ENCODE peak calls at places on chromosomes 11 and 22, in eight cellular contexts. M is spleen, Z is fibroblast of lung, E is BE2C, D is kidney epithelial cell, G is PC-3, C is suprapubic skin, U is uterus. F is an unnamed sample.
A peak's percentile ranks its signal among the peaks of the same experiment; 100 is the strongest.

GRCh38 chr22:27798526-27799333 is 2.8 kb downstream of the MN1 start:
- DNase-seq in C (no peak), E (no peak), M (no peak), G (no peak), U (no peak), D (no peak), Z (no peak), F (no peak)

GRCh38 chr22:19808873-19809478 is 45.7 kb downstream of the GNB1L start:
- DNase-seq in D (no peak), E (no peak), G (no peak), C (peak; percentile 74), M (peak; percentile 61), U (peak; percentile 8), Z (no peak), F (no peak)

GRCh38 chr11:12538889-12539421 is 135.3 kb upstream of the TEAD1 start:
- DNase-seq in E (no peak), U (no peak), G (no peak), Z (no peak), C (no peak), M (no peak), D (no peak), F (no peak)

GRCh38 chr11:87150936-87151335 is 113.2 kb downstream of the TMEM135 start:
- DNase-seq in Z (peak; percentile 34), C (no peak), D (no peak), U (no peak), M (no peak), G (peak; percentile 33), E (no peak), F (peak; percentile 11)

GRCh38 chr22:44132724-44133123 is 48.0 kb upstream of the PARVG start:
- DNase-seq in E (no peak), M (peak; percentile 30), Z (no peak), G (no peak), D (no peak), U (no peak), C (no peak), F (no peak)

GRCh38 chr11:124202951-124203350 is 19.8 kb downstream of the OR10D3 start:
- DNase-seq in Z (no peak), G (no peak), D (no peak), U (no peak), C (no peak), E (no peak), M (no peak), F (no peak)

GRCh38 chr22:46537946-46538815 is 761 bp upstream of the CELSR1 start:
- DNase-seq in D (no peak), E (peak; percentile 46), G (peak; percentile 37), M (no peak), C (no peak), Z (peak; percentile 20), U (no peak), F (peak; percentile 59)

GRCh38 chr11:12120031-12121008 is 9.9 kb downstream of the MICAL2 start:
- DNase-seq in U (no peak), G (no peak), M (no peak), D (no peak), Z (no peak), C (no peak), E (no peak), F (no peak)

GRCh38 chr11:1297576-1298473 is 11.6 kb downstream of the TOLLIP start:
- DNase-seq in C (peak; percentile 68), U (peak; percentile 13), E (no peak), D (no peak), M (peak; percentile 80), Z (no peak), G (no peak), F (no peak)

GRCh38 chr22:38951734-38952133 is 5.7 kb upstream of the APOBEC3A start:
- DNase-seq in D (no peak), Z (no peak), M (no peak), E (no peak), C (no peak), G (no peak), U (no peak), F (no peak)

GRCh38 chr11:20162824-20163777 is 2.8 kb upstream of the DBX1 start:
- DNase-seq in M (no peak), Z (peak; percentile 37), C (no peak), U (no peak), D (no peak), E (peak; percentile 35), G (no peak), F (no peak)

GRCh38 chr11:30107899-30108298 is 91.1 kb upstream of the KCNA4 start:
- DNase-seq in D (peak; percentile 79), M (no peak), Z (peak; percentile 65), E (no peak), G (peak; percentile 39), U (no peak), C (no peak), F (peak; percentile 85)

GRCh38 chr11:128716231-128716630 is 22.4 kb downstream of the FLI1 start:
- DNase-seq in G (no peak), Z (peak; percentile 18), E (no peak), D (no peak), M (no peak), C (no peak), U (no peak), F (no peak)

GRCh38 chr22:36757608-36758220 is 18.2 kb downstream of the IFT27 start:
- DNase-seq in G (peak; percentile 65), Z (peak; percentile 69), C (peak; percentile 87), M (peak; percentile 94), E (peak; percentile 90), D (peak; percentile 19), U (peak; percentile 63), F (peak; percentile 55)

GRCh38 chr11:59962103-59962474 is 1.7 kb upstream of the OOSP4A start:
- DNase-seq in D (no peak), U (no peak), G (no peak), C (no peak), E (no peak), M (no peak), Z (no peak), F (no peak)
- H3K36me3 ChIP-seq in D (no peaks in the 10 kb centered on the region), U (no peaks in the 10 kb centered on the region), G (no peaks in the 10 kb centered on the region), C (no peaks in the 10 kb centered on the region), E (no peaks in the 10 kb centered on the region), M (no peaks in the 10 kb centered on the region), Z (no peaks in the 10 kb centered on the region), F (no peaks in the 10 kb centered on the region)

GRCh38 chr11:65380460-65381126 is 1.9 kb downstream of the SLC25A45 start:
- DNase-seq in D (no peak), E (no peak), G (no peak), M (no peak), U (no peak), C (no peak), Z (no peak), F (no peak)
- TF ChIP-seq CTCF in D (no peak), E (no peak), G (no peak), M (no peak), U (no peak), C (no peak), Z (no peak), F (no peak)

GRCh38 chr11:64201524-64201923 is 5.0 kb upstream of the FERMT3 start:
- DNase-seq in U (no peak), D (no peak), M (no peak), G (no peak), C (no peak), Z (no peak), E (no peak), F (no peak)

GRCh38 chr11:64202992-64203391 is 3.5 kb upstream of the FERMT3 start:
- DNase-seq in C (no peak), M (no peak), G (no peak), E (no peak), D (no peak), Z (no peak), U (no peak), F (no peak)

GRCh38 chr11:64203421-64204079 is 3.0 kb upstream of the FERMT3 start:
- DNase-seq in D (no peak), U (no peak), G (no peak), Z (no peak), M (no peak), E (no peak), C (no peak), F (no peak)

GRCh38 chr11:64204464-64204989 is 2.0 kb upstream of the FERMT3 start:
- DNase-seq in U (peak; percentile 86), E (peak; percentile 78), G (peak; percentile 98), Z (peak; percentile 97), M (peak; percentile 95), D (peak; percentile 69), C (peak; percentile 90), F (peak; percentile 88)

GRCh38 chr11:64204080-64204440 is 2.5 kb upstream of the FERMT3 start:
- DNase-seq in G (no peak), U (no peak), Z (no peak), C (no peak), E (no peak), D (no peak), M (no peak), F (no peak)
- H3K36me3 ChIP-seq in G (peaks cover 68% of the 10 kb centered on the region), U (no peaks in the 10 kb centered on the region), Z (peaks cover 31% of the 10 kb centered on the region), C (peaks cover 59% of the 10 kb centered on the region), E (peaks cover 45% of the 10 kb centered on the region), D (peaks cover 2% of the 10 kb centered on the region), M (peaks cover 47% of the 10 kb centered on the region), F (peaks cover 40% of the 10 kb centered on the region)

GRCh38 chr22:30181459-30182353 is 64.9 kb downstream of the LIF start:
- DNase-seq in U (no peak), G (no peak), D (no peak), Z (no peak), M (no peak), E (no peak), C (no peak), F (no peak)

GRCh38 chr22:30175743-30176288 is 70.7 kb downstream of the LIF start:
- DNase-seq in Z (no peak), D (no peak), U (no peak), G (no peak), C (no peak), E (no peak), M (no peak), F (no peak)

GRCh38 chr22:30176431-30176830 is 70.1 kb downstream of the LIF start:
- DNase-seq in Z (no peak), E (no peak), U (no peak), G (no peak), C (no peak), D (no peak), M (no peak), F (peak; percentile 74)

GRCh38 chr22:30180616-30181015 is 65.9 kb downstream of the LIF start:
- DNase-seq in G (no peak), M (no peak), Z (no peak), C (no peak), U (no peak), E (no peak), D (no peak), F (no peak)

DNA sequence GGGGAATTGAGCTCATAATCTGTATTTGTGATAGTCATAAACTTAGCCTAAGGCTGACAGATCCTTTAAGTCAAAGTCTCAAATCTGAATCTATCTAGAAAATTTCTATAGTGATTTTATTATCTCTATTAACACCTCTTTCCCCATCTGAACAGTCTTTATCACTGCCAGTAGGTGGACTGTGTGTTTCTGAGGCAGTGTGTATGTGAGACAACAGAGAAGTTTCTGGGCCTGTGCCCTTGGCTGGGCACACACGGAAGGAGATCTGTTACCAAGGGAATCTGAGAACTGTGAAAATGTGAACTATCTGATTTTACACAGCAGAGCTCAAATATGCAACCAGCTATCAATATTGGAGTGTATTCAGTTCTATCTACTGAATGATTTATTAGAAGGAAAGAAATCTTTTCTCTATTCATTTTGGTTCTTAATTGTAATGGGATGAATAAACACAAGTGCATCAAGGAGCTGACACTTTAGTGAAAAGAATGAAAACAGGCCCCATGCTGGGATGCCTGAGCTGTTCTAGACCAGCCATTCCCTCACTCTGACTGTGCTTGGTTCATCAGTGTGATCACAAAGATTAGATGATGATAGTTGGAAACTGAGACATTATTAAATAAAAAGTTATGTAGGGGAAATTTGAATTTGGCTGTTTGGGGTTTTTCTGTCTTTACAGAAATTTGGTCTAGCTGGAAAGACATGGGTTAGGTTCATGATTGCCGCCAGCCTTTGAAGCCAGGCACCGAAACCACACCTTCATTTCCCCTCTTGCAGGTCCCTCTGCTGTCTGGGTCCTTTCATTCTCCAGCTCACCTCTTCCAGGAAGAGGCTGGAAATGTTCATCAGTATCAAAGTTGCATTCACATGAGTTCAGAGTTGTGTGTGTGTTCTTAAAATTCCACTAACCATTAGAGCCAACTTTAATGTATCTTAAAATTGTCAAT is 68.1 kb downstream of the LIF start:
- DNase-seq in U (no peak), G (no peak), Z (no peak), D (no peak), M (no peak), E (no peak), C (no peak), F (no peak)
- TF ChIP-seq CTCF in U (no peak), G (peak; percentile 8), Z (no peak), D (no peak), M (no peak), E (no peak), C (no peak), F (no peak)

F was measured in bronchial epithelial cell.